ENCODE peak calls at places on chromosome 2, in four cellular contexts. Y is HEK293T, P is head of caudate nucleus, H is A549. F is an unnamed sample.

GRCh38 chr2:134668821-134669220 is 50.0 kb downstream of the TMEM163 start:
- DNase-seq in Y (no peak), P (no peak), H (no peak), F (no peak)

GRCh38 chr2:121450301-121450700 is 80.4 kb upstream of the RNU4ATAC start:
- DNase-seq in H (no peak), Y (no peak), P (no peak), F (no peak)

GRCh38 chr2:100292022-100292580 is 30.2 kb downstream of the LONRF2 start:
- DNase-seq in Y (peak; percentile 41), P (peak; percentile 72), H (peak; percentile 99), F (no peak)

GRCh38 chr2:217691920-217692666 is 310.7 kb downstream of the TNS1 start:
- DNase-seq in P (no peak), Y (no peak), H (no peak), F (no peak)

GRCh38 chr2:96098900-96099590 is 17.3 kb downstream of the ADRA2B start:
- DNase-seq in H (no peak), Y (no peak), P (peak; percentile 13), F (no peak)

GRCh38 chr2:127643698-127644660 is 2.0 kb upstream of the GPR17 start:
- DNase-seq in Y (no peak), P (no peak), H (no peak), F (no peak)

GRCh38 chr2:155836439-155836838 is 496.1 kb downstream of the NR4A2 start:
- DNase-seq in P (no peak), H (no peak), Y (no peak), F (no peak)

GRCh38 chr2:129193961-129194360 is 785.5 kb upstream of the RAB6C start:
- DNase-seq in H (peak; percentile 10), Y (no peak), P (no peak), F (no peak)

GRCh38 chr2:10410716-10411437 is 37.2 kb downstream of the ODC1 start:
- DNase-seq in P (no peak), Y (no peak), H (no peak), F (no peak)

GRCh38 chr2:181762848-181763247 is 82.5 kb upstream of the NEUROD1 start:
- DNase-seq in Y (no peak), P (no peak), H (no peak), F (no peak)

GRCh38 chr2:70906439-70907018 is 29.2 kb upstream of the ATP6V1B1 start:
- DNase-seq in P (no peak), Y (no peak), H (no peak), F (no peak)

GRCh38 chr2:85893428-85894258 is 4.9 kb upstream of the ST3GAL5 start:
- DNase-seq in P (no peak), H (peak; percentile 92), Y (no peak), F (peak; percentile 53)

F was measured in globus pallidus.